ENCODE peak calls at places on chromosomes 2 and 18, in eight cellular contexts. E is endothelial cell of umbilical vein, G is HCT116, B is breast epithelium, X is ovary, Q is uterus, Y is tibial nerve, H is prostate gland. Z is an unnamed sample. For H3K27me3, the result is how much of the 10 kb centered on the place peaks cover.

GRCh38 chr2:239593965-239594771 is 193.3 kb upstream of the HDAC4 start:
- DNase-seq in E (no peak), G (no peak), X (no peak), H (no peak), Y (no peak), Q (peak), B (no peak), Z (no peak)

GRCh38 chr18:14979875-14980274 is 231.9 kb downstream of the ANKRD30B start:
- DNase-seq in G (no peak), X (no peak), Y (no peak), Q (no peak), H (no peak), B (no peak), E (peak), Z (no peak)

GRCh38 chr18:7645756-7646155 is 78.6 kb downstream of the PTPRM start:
- DNase-seq in E (peak), H (peak), G (no peak), B (peak), X (no peak), Q (no peak), Y (no peak), Z (peak)

GRCh38 chr2:85437488-85438290 is 19.2 kb downstream of the SH2D6 start:
- DNase-seq in H (peak), B (peak), X (peak), E (peak), Q (peak), G (no peak), Y (peak), Z (peak)

GRCh38 chr18:79439201-79440023 is 43.7 kb downstream of the NFATC1 start:
- DNase-seq in Y (peak), E (no peak), G (no peak), X (no peak), Q (no peak), B (no peak), H (peak), Z (no peak)

GRCh38 chr18:74715865-74716712 is 118.4 kb downstream of the ZNF407 start:
- DNase-seq in E (no peak), B (no peak), X (no peak), H (no peak), G (no peak), Y (no peak), Q (no peak), Z (no peak)

GRCh38 chr2:142867161-142867560 is 10.3 kb upstream of the KYNU start:
- DNase-seq in H (no peak), Y (no peak), E (no peak), X (no peak), B (no peak), Q (no peak), G (no peak), Z (no peak)

GRCh38 chr2:239246723-239247122 is 154.1 kb downstream of the HDAC4 start:
- DNase-seq in H (no peak), B (no peak), E (peak), X (no peak), Q (no peak), Y (no peak), G (peak), Z (peak)

GRCh38 chr2:66761826-66762225 is 326.9 kb downstream of the MEIS1 start:
- DNase-seq in Q (no peak), X (no peak), G (no peak), H (no peak), E (no peak), Y (no peak), B (no peak), Z (no peak)

GRCh38 chr2:11187083-11187619 is 31.9 kb downstream of the SLC66A3 start:
- DNase-seq in Q (no peak), E (peak), B (no peak), H (no peak), G (peak), X (no peak), Y (no peak), Z (no peak)

GRCh38 chr2:108534577-108535379 is 508 bp downstream of the LIMS1 start:
- DNase-seq in Y (no peak), B (peak), Q (peak), H (peak), E (peak), X (peak), G (no peak), Z (peak)

GRCh38 chr2:70672990-70673647 is 94.9 kb downstream of the ADD2 start:
- DNase-seq in B (no peak), X (no peak), E (no peak), Q (no peak), Y (no peak), H (no peak), G (no peak), Z (peak)

GRCh38 chr2:165563468-165564225 is 94.1 kb downstream of the CSRNP3 start:
- DNase-seq in Q (no peak), X (no peak), G (no peak), Y (no peak), E (no peak), H (no peak), B (no peak), Z (no peak)
- TF ChIP-seq CTCF in Q (no peak), X (no peak), G (peak), Y (no peak), E (no peak), H (no peak), B (no peak), Z (no peak)

DNA sequence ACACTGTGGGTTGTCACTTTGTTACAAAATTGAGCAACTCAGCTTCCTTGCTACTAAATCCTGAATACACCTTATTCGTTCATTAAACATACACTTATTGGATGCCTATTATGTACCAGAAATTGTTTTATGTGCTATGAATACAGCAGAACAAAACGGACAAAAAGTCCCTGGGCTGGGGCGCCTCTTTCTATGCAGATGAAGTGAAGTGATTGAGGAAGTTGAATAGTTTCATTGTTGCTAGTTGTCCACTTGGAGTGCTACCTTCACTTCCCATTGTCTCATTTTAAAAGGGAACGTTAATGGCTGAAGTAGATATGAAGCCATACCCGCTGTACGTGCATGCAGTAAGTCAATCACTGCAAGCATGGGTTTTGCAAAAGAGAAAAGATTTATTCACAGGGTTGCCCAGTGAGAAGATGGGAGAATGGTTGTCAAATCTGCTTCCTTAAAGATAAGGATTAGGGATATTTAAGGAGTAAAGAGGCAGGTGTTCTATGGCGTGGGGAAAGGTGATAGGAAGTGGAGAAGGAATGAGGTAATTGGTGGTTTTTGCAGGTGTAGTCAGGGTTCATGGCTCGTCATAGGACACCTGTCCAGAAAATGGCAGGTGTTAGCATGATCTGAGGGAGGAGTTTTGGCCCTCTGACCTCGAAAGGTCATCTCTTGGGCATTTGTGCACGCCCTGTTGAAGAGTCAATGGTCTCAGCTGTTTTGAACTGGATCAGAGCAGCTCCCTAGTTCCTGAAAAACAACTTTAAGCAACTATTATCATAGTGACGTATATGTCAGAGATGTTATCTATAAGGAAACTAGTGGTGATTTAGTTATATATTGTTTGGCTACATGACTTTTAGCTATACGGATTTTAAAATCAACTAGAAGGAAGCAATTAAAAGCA is 23.5 kb downstream of the TRPM8 start:
- DNase-seq in E (no peak), B (no peak), Y (no peak), X (no peak), H (no peak), Q (no peak), G (no peak), Z (no peak)
- H3K27me3 ChIP-seq in E (under half), B (under half), Y (under half), X (under half), H (under half), Q (under half), G (under half), Z (under half)

DNA sequence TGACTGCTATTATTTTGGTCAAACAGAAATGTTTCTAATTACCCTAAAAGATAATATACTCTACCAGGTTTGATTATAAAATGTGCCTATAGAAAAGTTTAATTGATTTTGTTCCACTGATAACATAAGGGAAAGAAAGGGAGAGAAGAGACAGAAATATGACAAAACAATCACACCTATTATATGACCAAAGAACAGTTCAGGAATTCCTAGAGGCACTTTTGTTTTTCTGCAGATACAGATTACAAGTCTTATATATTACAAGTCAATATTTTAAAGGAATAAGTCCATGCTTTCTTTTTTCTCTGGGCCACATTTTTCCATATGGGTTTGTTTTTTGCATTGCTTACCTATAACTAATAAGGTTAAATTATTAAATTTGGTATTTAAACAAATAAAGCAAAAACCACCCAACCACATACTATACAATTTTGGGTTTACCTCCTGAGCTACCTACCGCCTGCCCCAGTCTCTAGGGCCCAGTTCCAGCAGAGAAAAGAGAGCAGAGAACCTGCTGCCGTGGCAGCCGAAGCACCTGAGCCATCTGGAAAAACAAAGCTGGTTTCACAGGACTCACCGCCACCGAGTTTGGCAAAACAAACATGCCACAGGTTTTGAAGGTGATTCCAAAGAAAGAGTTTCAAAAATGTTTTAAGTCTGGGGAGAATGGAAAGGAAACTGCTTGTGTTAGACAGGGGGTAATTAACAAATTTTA is 92.1 kb downstream of the DYM start:
- DNase-seq in X (no peak), Q (no peak), H (peak), E (no peak), G (no peak), Y (no peak), B (peak), Z (no peak)
- TF ChIP-seq POLR2A in X (no peak), Q (no peak), H (no peak), E (no peak), G (no peak), Y (no peak), B (no peak), Z (no peak)

GRCh38 chr2:112579280-112579679 is 5.1 kb upstream of the CHCHD5 start:
- DNase-seq in Y (no peak), B (no peak), Q (no peak), H (no peak), E (peak), X (no peak), G (no peak), Z (peak)

GRCh38 chr2:112582314-112582746 is 2.1 kb upstream of the CHCHD5 start:
- DNase-seq in E (peak), G (peak), H (peak), Q (no peak), Y (peak), X (no peak), B (no peak), Z (peak)

GRCh38 chr2:112580084-112580483 is 4.3 kb upstream of the CHCHD5 start:
- DNase-seq in X (no peak), Y (no peak), H (no peak), B (no peak), E (no peak), Q (no peak), G (no peak), Z (no peak)

GRCh38 chr2:112572005-112572404 is 12.4 kb upstream of the CHCHD5 start:
- DNase-seq in G (no peak), Y (no peak), X (no peak), H (no peak), E (no peak), Q (no peak), B (no peak), Z (no peak)

GRCh38 chr2:112577756-112578155 is 6.7 kb upstream of the CHCHD5 start:
- DNase-seq in Y (no peak), G (no peak), Q (no peak), E (no peak), X (no peak), H (no peak), B (no peak), Z (no peak)
- TF ChIP-seq CTCF in Y (no peak), G (peak), Q (no peak), E (no peak), X (no peak), H (no peak), B (no peak), Z (no peak)

DNA sequence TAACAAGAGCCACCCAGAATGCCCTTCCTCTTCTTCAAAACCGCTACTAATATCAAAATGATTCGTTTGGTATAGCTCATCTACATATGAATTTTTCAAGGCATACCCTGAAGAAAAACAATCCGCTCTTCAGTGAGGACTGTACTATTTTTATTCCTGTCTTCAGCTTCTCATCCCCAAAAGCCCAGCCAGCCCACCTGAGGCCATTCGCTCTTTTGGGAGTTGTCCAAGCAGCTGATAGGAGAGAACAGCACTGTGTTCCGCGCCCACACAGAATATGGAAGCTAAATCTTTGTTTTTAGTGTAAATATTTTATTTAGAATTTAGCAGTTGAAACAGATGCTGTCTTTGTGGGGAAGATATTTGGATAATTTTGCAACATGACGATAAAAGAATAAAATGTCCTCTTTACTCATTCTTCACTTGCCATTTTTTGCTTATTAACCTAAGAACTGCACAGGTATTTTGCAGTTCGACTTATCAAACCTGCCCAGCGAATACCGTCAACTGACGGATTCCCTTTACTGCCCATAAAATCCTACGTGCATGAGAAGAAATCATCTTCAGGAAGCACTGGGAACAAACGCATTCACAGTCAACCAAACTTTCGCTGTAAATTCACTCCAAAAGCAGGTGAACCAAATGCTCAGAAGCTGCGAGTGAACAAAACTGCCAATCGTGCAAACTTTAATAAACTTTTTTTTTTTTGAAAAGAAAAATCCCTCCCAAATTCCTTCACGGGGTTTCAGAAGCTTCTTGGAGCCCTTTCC is 3.4 kb downstream of the ZNF521 start:
- DNase-seq in X (peak), Q (no peak), B (peak), E (no peak), H (no peak), Y (no peak), G (no peak), Z (no peak)
- H3K27me3 ChIP-seq in X (under half), Q (under half), B (under half), E (under half), H (under half), Y (under half), G (under half), Z (under half)

DNA sequence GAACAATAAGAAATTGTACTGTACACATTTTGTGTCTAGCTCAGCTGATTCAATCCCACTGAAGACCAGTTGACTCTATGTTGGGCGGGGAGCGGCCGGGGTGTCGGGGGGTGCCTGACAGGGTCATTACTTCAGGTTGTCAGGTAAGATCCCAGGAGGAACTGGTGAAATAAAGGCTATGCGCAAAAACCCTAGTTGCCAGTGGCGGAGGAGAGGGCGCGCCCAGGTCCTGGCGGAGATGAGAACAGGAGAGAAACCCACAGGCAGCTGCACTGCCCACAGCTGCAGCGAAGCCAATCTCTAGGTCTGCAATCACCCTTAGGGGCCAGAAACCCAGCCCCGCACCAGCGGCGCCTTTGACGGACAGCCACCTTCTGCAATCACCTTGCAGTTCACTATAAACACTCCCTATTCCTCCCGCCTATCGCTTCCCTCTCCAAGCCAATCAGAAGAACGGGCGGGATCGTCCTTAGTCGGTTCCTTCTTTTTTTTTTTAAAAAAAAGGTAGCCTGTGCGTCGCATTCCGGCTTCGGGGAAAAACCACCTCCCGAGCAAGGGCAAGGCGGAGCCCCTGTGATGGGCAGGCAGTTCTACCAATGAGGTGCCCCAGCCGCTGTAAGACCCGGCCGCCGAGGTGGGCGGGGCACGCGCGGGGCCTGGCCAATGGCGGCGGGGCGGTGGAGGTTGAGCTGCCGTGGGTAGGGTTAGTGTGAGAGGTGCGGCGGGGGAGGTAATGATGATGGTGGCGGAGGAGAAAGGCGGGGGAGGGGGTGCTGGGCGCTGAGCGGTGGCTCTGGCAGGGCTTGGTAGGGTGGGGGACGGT is at the start of gene EHBP1:
- DNase-seq in Q (peak), Y (peak), B (peak), H (peak), X (peak), E (peak), G (peak), Z (peak)
- TF ChIP-seq POLR2A in Q (peak), Y (peak), B (no peak), H (peak), X (peak), E (peak), G (peak), Z (peak)

DNA sequence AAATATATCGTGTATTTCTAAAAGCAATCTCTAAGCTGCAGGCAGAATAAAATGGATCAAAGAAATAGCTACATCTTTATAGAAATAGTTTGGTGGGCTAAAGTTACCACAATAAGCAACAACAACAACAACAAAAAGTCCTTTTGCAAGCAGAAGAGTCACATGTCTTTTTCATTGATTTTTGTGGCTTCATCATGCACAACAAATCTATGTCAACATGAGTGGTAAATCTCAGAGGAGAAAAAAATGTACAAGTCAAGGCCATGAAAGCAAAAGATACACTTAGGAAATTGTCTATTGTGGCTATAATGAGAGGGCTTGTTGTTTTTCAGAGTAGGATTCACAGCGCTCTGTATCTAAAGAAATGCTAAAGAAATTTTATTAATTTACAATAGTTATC is 269.7 kb downstream of the GRB14 start:
- DNase-seq in H (no peak), Y (no peak), G (no peak), B (no peak), E (no peak), Q (no peak), X (no peak), Z (no peak)
- TF ChIP-seq CTCF in H (no peak), Y (no peak), G (no peak), B (no peak), E (no peak), Q (no peak), X (no peak), Z (no peak)

DNA sequence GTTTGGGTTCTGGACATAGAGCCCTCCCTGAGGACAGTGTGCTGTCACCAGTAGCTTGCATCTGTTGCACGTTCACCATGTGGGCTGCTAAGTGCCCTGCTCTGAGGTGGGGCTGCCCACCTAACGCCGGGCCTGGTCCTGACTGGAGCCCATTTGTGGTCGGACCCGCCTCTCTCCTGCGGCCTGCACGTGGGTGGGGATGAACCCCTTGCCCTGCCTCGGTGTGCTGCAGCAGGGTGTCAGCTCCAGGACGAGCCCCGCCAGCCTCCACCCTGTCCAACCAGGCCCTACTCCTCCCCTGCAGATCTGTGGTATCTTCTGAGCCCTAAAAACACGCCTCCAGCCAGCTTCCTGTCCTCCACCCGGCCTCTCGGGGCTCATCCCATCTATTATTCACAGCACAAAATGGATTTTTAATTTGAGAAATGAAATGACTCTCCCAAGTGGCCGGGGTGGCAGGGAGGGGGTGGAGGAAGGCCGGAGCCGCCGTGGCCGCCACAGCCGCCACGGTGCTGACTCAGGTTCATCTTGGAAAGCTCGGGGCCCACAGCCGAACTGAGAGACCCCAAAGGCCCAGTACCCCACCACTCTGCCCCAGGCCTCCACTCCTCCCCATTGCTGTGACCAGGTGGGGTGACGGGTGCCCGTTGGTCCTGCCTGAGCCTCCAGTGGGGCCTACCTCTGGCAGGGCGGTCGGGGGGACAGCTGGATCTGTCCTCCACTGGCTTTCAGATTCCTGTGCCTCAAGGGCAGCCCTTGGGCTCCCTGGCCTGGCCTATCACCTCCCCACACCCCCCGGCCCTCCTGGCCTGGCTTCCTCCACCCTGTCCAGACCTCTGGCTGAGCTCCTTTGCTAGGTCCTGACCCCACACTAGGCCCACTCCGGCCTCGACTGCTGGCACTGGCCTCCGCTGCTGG is 2.8 kb upstream of the ECEL1 start:
- DNase-seq in H (no peak), G (no peak), Q (no peak), B (no peak), E (no peak), X (peak), Y (no peak), Z (no peak)
- H3K27me3 ChIP-seq in H (under half), G (under half), Q (under half), B (under half), E (under half), X (under half), Y (under half), Z (under half)

Z was measured in adrenal gland.